ENCODE peak calls at places on chromosomes 7 and 10, in four cellular contexts. One of them, this sample, is unnamed.

GRCh38 chr10:90884414-90884813 is 12.6 kb downstream of the RPP30 start:
- DNase-seq in neural progenitor cell: no peak
- DNase-seq in cardiac muscle cell: no peak
- DNase-seq in A549: no peak
- DNase-seq in this sample: no peak

GRCh38 chr10:25575343-25575742 is 358.7 kb upstream of the MYO3A start:
- DNase-seq in neural progenitor cell: no peak
- DNase-seq in A549: no peak
- DNase-seq in cardiac muscle cell: no peak
- DNase-seq in this sample: no peak

GRCh38 chr7:157863906-157864810 is 527.4 kb downstream of the DNAJB6 start:
- DNase-seq in cardiac muscle cell: no peak
- DNase-seq in neural progenitor cell: no peak
- DNase-seq in A549: no peak
- DNase-seq in this sample: no peak

GRCh38 chr10:98173258-98173657 is 38.8 kb downstream of the R3HCC1L start:
- DNase-seq in neural progenitor cell: peak
- DNase-seq in A549: no peak
- DNase-seq in cardiac muscle cell: no peak
- DNase-seq in this sample: no peak

GRCh38 chr10:33134011-33134751 is 176.2 kb upstream of the ITGB1 start:
- DNase-seq in cardiac muscle cell: no peak
- DNase-seq in A549: peak
- DNase-seq in neural progenitor cell: no peak
- DNase-seq in this sample: no peak

GRCh38 chr10:124001391-124002260 is 91.8 kb downstream of the CHST15 start:
- DNase-seq in neural progenitor cell: no peak
- DNase-seq in cardiac muscle cell: no peak
- DNase-seq in A549: no peak
- DNase-seq in this sample: no peak

GRCh38 chr10:119762035-119762434 is 36.2 kb downstream of the INPP5F start:
- DNase-seq in A549: no peak
- DNase-seq in neural progenitor cell: no peak
- DNase-seq in cardiac muscle cell: no peak
- DNase-seq in this sample: no peak

GRCh38 chr10:3817002-3817401 is 32.0 kb upstream of the KLF6 start:
- DNase-seq in A549: no peak
- DNase-seq in neural progenitor cell: no peak
- DNase-seq in cardiac muscle cell: no peak
- DNase-seq in this sample: no peak

GRCh38 chr10:58268454-58268945 is 462 bp upstream of the CISD1 start:
- DNase-seq in neural progenitor cell: no peak
- DNase-seq in A549: peak
- DNase-seq in cardiac muscle cell: no peak
- DNase-seq in this sample: no peak

GRCh38 chr10:133009218-133009954 is 67.0 kb upstream of the CFAP46 start:
- DNase-seq in neural progenitor cell: no peak
- DNase-seq in A549: peak
- DNase-seq in cardiac muscle cell: peak
- DNase-seq in this sample: no peak

GRCh38 chr10:4354382-4354812 is 471.6 kb upstream of the AKR1E2 start:
- DNase-seq in A549: peak
- DNase-seq in neural progenitor cell: no peak
- DNase-seq in cardiac muscle cell: no peak
- DNase-seq in this sample: no peak

DNA sequence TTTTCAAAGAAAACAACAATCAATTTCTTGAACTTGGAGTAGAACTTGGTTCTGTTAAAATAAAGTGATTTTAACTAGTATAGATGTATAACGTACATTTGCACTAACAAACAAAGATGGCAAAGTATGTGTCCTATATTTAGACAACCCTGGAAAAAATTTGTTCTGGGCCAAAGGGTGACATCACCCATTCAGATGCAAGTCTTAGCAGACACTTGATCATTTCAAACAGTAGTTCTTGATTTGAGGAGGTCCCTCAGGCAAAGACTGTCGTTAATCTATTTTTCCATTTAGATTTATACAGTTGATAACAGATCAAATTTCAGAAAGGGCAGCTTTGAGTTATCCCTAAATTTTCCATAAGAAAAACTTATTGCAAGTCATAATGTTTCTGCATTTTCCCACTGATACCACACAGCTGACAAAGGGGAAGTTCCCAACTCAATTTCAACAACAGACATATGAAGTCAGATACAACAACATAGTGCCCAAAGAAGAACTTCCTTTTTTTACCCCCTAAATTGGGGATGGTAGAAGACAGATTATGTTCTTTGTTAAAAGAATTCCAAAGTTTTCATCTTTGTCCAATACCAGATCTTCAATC is 5.1 kb downstream of the NMT2 start:
- DNase-seq in neural progenitor cell: no peak
- DNase-seq in cardiac muscle cell: no peak
- DNase-seq in A549: no peak
- DNase-seq in this sample: no peak
- H3K27ac ChIP-seq in neural progenitor cell: no peak
- H3K27ac ChIP-seq in cardiac muscle cell: no peak
- H3K27ac ChIP-seq in A549: no peak
- H3K27ac ChIP-seq in this sample: no peak

DNA sequence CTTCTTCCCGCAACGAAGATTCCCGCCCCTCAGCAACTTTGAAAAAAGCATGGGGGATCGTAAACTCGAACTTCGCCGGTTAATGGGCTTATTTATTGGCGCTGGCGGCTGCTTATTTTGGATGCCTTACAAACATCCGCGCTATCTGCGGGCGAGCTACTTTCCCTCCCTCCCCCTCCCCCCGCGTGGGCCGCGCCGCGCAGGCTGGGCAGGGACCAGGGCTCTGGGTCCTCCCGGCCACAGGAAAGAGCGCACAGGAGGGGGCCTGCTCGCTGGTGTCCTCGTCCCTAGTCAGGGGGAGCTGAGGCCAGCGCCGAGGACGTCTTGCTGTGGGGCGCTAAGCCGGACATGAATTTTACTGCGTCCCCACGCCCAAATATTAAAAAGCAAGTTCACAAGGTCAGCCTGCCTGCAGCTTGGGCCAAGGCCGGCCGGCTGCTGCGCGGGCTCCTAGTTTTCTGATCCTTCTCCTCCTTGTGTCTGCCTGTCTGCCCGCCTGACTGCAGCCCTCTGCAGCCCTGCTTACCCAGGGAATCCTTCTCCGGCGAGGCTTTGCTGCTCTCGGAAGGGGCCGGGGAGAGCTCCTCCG is 1.2 kb downstream of the HOXA10 start:
- DNase-seq in cardiac muscle cell: no peak
- DNase-seq in neural progenitor cell: peak
- DNase-seq in A549: no peak
- DNase-seq in this sample: no peak
- H3K27ac ChIP-seq in cardiac muscle cell: no peak
- H3K27ac ChIP-seq in neural progenitor cell: no peak
- H3K27ac ChIP-seq in A549: peak
- H3K27ac ChIP-seq in this sample: no peak

DNA sequence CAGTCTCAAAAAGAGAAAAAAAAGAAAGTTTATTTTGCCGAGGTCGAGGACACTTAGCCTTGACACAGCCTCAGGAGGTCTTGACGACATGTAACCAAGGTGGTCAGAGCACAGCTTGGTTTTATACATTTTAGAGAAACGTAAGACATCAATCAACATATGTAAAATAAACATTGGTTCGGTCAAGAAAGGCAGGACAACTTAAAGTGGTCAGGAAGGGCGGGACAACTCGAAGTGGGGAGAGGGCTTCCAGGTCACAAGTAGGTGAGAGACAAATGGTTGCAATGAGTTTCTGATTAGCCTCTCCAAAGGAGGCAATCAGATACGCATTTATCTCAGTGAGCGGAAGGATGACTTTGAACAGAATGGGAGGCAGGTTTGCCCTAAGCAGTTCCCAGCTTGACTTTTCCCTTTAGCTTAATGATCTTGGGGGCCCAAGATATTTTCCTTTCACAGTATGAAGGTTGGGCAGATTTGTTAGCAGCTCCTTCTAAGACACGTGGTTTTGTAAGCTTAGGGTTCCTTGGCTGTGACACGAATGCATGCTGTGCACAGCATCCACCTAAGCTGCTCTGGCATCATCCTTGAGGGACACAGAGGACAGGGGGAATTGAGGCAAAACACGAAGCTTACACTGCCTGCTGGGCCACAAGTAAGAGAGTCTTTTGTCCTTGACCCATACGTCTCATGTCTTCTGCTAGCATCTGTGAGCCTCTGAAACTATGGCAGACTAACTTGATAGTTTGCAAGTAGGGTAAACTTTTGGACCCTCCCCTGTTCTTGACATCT is 3.3 kb upstream of the VDAC2 start:
- DNase-seq in cardiac muscle cell: peak
- DNase-seq in neural progenitor cell: no peak
- DNase-seq in A549: no peak
- DNase-seq in this sample: no peak
- H3K27ac ChIP-seq in cardiac muscle cell: peak
- H3K27ac ChIP-seq in neural progenitor cell: no peak
- H3K27ac ChIP-seq in A549: peak
- H3K27ac ChIP-seq in this sample: no peak

GRCh38 chr7:137904826-137905225 is 58.1 kb upstream of the DGKI start:
- DNase-seq in A549: no peak
- DNase-seq in cardiac muscle cell: peak
- DNase-seq in neural progenitor cell: no peak
- DNase-seq in this sample: no peak
- H3K27ac ChIP-seq in A549: no peak
- H3K27ac ChIP-seq in cardiac muscle cell: peak
- H3K27ac ChIP-seq in neural progenitor cell: no peak
- H3K27ac ChIP-seq in this sample: no peak

GRCh38 chr7:133023370-133024075 is 58.4 kb downstream of the CHCHD3 start:
- DNase-seq in A549: no peak
- DNase-seq in neural progenitor cell: no peak
- DNase-seq in cardiac muscle cell: no peak
- DNase-seq in this sample: no peak

GRCh38 chr7:133019590-133019989 is 62.3 kb downstream of the CHCHD3 start:
- DNase-seq in neural progenitor cell: no peak
- DNase-seq in A549: no peak
- DNase-seq in cardiac muscle cell: no peak
- DNase-seq in this sample: no peak

GRCh38 chr7:133024604-133025003 is 57.3 kb downstream of the CHCHD3 start:
- DNase-seq in neural progenitor cell: no peak
- DNase-seq in A549: no peak
- DNase-seq in cardiac muscle cell: no peak
- DNase-seq in this sample: no peak

GRCh38 chr7:133020501-133020900 is 61.4 kb downstream of the CHCHD3 start:
- DNase-seq in cardiac muscle cell: no peak
- DNase-seq in neural progenitor cell: no peak
- DNase-seq in A549: no peak
- DNase-seq in this sample: no peak

DNA sequence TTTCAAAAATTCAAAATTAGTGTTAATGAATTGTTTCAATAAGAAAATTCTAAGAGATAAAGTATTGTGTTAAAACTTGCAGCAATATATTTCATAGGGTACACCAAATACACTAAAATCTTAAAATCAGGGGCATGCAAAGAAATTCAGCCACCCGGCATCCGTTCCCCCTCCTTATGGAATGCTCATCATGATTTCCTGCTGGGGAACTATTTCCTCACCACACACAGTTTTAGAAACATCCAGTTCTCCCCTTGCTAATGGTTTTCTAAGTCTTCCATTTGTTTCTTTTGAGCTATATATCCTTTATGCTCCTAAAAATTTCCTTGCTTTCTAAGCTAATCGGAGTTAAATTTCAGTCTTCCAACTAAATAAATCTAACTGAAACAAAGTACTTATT is 60.7 kb downstream of the CHCHD3 start:
- DNase-seq in cardiac muscle cell: no peak
- DNase-seq in A549: no peak
- DNase-seq in neural progenitor cell: no peak
- DNase-seq in this sample: no peak
- H3K27ac ChIP-seq in cardiac muscle cell: no peak
- H3K27ac ChIP-seq in A549: no peak
- H3K27ac ChIP-seq in neural progenitor cell: no peak
- H3K27ac ChIP-seq in this sample: no peak

This sample was measured in caudate nucleus.